ENCODE peak calls at places on chromosomes 5 and 9, in six cellular contexts. S is HFFc6, V is heart right ventricle, Z is mammary epithelial cell, J is AG04450, R is AG09309. L is an unnamed sample.
A peak's percentile ranks its signal among the peaks of the same experiment; 100 is the strongest.

GRCh38 chr9:38390442-38390841 is 2.1 kb upstream of the ALDH1B1 start:
- DNase-seq in V (no peak), R (no peak), S (no peak), J (no peak), Z (no peak), L (no peak)

GRCh38 chr5:68130253-68130652 is 85.3 kb upstream of the PIK3R1 start:
- DNase-seq in S (no peak), J (no peak), R (no peak), V (no peak), Z (no peak), L (no peak)

GRCh38 chr9:71748280-71748743 is 20.0 kb downstream of the CEMIP2 start:
- DNase-seq in S (peak; percentile 79), J (no peak), V (no peak), Z (peak; percentile 54), R (peak; percentile 84), L (no peak)

GRCh38 chr5:172644711-172645110 is 3.6 kb downstream of the NEURL1B start:
- DNase-seq in V (no peak), J (no peak), R (no peak), S (no peak), Z (no peak), L (no peak)

GRCh38 chr5:131977212-131977604 is 31.7 kb upstream of the MEIKIN start:
- DNase-seq in S (no peak), Z (no peak), V (no peak), R (no peak), J (no peak), L (no peak)

GRCh38 chr5:178378527-178379484 is 146.2 kb upstream of the PHYKPL start:
- DNase-seq in R (no peak), J (no peak), V (no peak), S (no peak), Z (no peak), L (no peak)

GRCh38 chr9:126722252-126722921 is 82.5 kb upstream of the ZBTB43 start:
- DNase-seq in S (no peak), R (no peak), J (no peak), V (peak; percentile 76), Z (peak; percentile 78), L (peak; percentile 86)

GRCh38 chr5:86864022-86864421 is 246.3 kb downstream of the COX7C start:
- DNase-seq in J (no peak), V (no peak), S (no peak), Z (no peak), R (no peak), L (no peak)

GRCh38 chr5:59893436-59894227 is at the start of gene PDE4D:
- DNase-seq in J (no peak), V (peak; percentile 44), R (no peak), S (peak; percentile 42), Z (peak; percentile 47), L (no peak)

GRCh38 chr5:125205604-125206221 is 459.3 kb upstream of the ZNF608 start:
- DNase-seq in S (no peak), R (no peak), Z (no peak), J (no peak), V (no peak), L (no peak)

GRCh38 chr5:151134228-151134627 is 23.4 kb downstream of the ANXA6 start:
- DNase-seq in Z (peak; percentile 68), R (no peak), V (no peak), S (no peak), J (no peak), L (no peak)

GRCh38 chr5:79938468-79938867 is 52.6 kb downstream of the MTX3 start:
- DNase-seq in S (no peak), V (no peak), R (no peak), J (no peak), Z (peak; percentile 97), L (no peak)

GRCh38 chr5:172490739-172491461 is 36.6 kb upstream of the SH3PXD2B start:
- DNase-seq in Z (peak; percentile 65), V (no peak), S (no peak), J (no peak), R (no peak), L (no peak)

GRCh38 chr5:9405196-9405754 is 140.6 kb downstream of the SEMA5A start:
- DNase-seq in S (no peak), Z (no peak), R (no peak), J (no peak), V (no peak), L (no peak)

GRCh38 chr9:110320651-110321050 is 17.0 kb downstream of the TXNDC8 start:
- DNase-seq in V (no peak), J (no peak), S (no peak), Z (no peak), R (peak; percentile 2), L (no peak)

GRCh38 chr5:150778517-150779396 is at the start of gene SMIM3:
- DNase-seq in R (no peak), S (peak; percentile 57), Z (peak; percentile 72), V (peak; percentile 88), J (no peak), L (peak; percentile 80)

GRCh38 chr5:130021000-130021399 is 116.7 kb downstream of the CHSY3 start:
- DNase-seq in V (no peak), Z (no peak), R (no peak), S (no peak), J (no peak), L (no peak)

GRCh38 chr9:129458663-129459549 is 162.0 kb downstream of the C9orf50 start:
- DNase-seq in R (no peak), J (no peak), Z (no peak), S (no peak), V (peak; percentile 67), L (peak; percentile 59)

GRCh38 chr5:73911761-73912393 is 285.9 kb downstream of the ARHGEF28 start:
- DNase-seq in R (no peak), Z (no peak), S (no peak), V (no peak), J (no peak), L (no peak)

GRCh38 chr5:76709762-76710161 is 6.2 kb upstream of the F2R start:
- DNase-seq in J (no peak), R (peak; percentile 55), Z (peak; percentile 69), S (peak; percentile 70), V (no peak), L (no peak)

GRCh38 chr5:131532016-131532640 is 102.9 kb downstream of the RAPGEF6 start:
- DNase-seq in J (no peak), Z (no peak), R (no peak), V (no peak), S (no peak), L (no peak)

GRCh38 chr9:35998333-35998732 is 38.4 kb upstream of the RECK start:
- DNase-seq in Z (no peak), V (no peak), J (no peak), R (no peak), S (no peak), L (no peak)

GRCh38 chr5:54900906-54901725 is 84.3 kb downstream of the ESM1 start:
- DNase-seq in J (peak; percentile 83), R (peak; percentile 80), Z (peak; percentile 17), V (no peak), S (peak; percentile 54), L (no peak)

GRCh38 chr5:155316310-155316709 is 302.8 kb downstream of the KIF4B start:
- DNase-seq in Z (no peak), J (no peak), S (no peak), R (no peak), V (no peak), L (no peak)

GRCh38 chr5:96338089-96338488 is 95.0 kb downstream of the PCSK1 start:
- DNase-seq in J (no peak), Z (no peak), V (no peak), S (no peak), R (no peak), L (no peak)

GRCh38 chr5:40503438-40503837 is 176.3 kb upstream of the PTGER4 start:
- DNase-seq in S (peak; percentile 34), Z (no peak), J (no peak), V (no peak), R (no peak), L (no peak)

GRCh38 chr5:40505031-40505430 is 174.7 kb upstream of the PTGER4 start:
- DNase-seq in S (no peak), V (no peak), J (no peak), Z (no peak), R (no peak), L (no peak)

GRCh38 chr5:40511801-40512200 is 167.9 kb upstream of the PTGER4 start:
- DNase-seq in Z (no peak), J (no peak), V (no peak), R (no peak), S (no peak), L (no peak)

GRCh38 chr5:40502736-40503135 is 177.0 kb upstream of the PTGER4 start:
- DNase-seq in Z (no peak), R (no peak), V (no peak), S (no peak), J (no peak), L (no peak)

DNA sequence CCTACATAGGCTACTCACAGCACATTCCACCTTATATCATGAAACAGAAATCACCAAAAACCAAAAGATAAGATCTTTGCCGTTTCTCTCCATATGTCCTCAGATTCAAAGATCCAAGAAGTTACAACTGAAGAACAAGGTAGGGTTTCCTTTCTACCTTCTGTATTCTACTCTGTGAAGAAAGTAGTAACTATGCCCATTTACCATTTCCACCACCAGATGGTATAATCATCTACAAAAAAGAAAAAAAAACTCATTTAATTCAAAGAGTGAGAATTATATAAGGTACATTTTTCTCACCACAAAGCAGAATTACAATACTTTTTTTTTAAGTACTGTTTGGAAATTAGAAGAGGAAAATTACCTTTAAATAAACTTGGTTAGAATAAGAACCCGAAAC is 172.6 kb upstream of the PTGER4 start:
- DNase-seq in V (no peak), J (no peak), Z (no peak), S (no peak), R (no peak), L (no peak)
- TF ChIP-seq CTCF in V (no peak), J (peak; percentile 20), Z (peak; percentile 4), S (peak; percentile 69), R (peak; percentile 8), L (peak; percentile 52)

GRCh38 chr5:149039501-149039900 is 23.4 kb downstream of the SH3TC2 start:
- DNase-seq in R (no peak), V (no peak), Z (no peak), S (no peak), J (no peak), L (no peak)

GRCh38 chr5:149037819-149038218 is 25.0 kb downstream of the SH3TC2 start:
- DNase-seq in V (no peak), J (no peak), R (no peak), Z (peak; percentile 68), S (no peak), L (no peak)

GRCh38 chr5:149036970-149037369 is 25.9 kb downstream of the SH3TC2 start:
- DNase-seq in R (no peak), J (no peak), Z (peak; percentile 27), V (no peak), S (no peak), L (no peak)

GRCh38 chr5:149040421-149040820 is 22.4 kb downstream of the SH3TC2 start:
- DNase-seq in J (no peak), Z (no peak), V (peak; percentile 30), R (no peak), S (no peak), L (no peak)

GRCh38 chr5:149038336-149039075 is 24.4 kb downstream of the SH3TC2 start:
- DNase-seq in V (no peak), J (no peak), Z (no peak), S (no peak), R (no peak), L (no peak)
- TF ChIP-seq CTCF in V (no peak), J (no peak), Z (no peak), S (no peak), R (no peak), L (no peak)

GRCh38 chr9:90983394-90983793 is 181.8 kb downstream of the SYK start:
- DNase-seq in Z (no peak), R (no peak), J (no peak), S (no peak), V (no peak), L (no peak)
- TF ChIP-seq CTCF in Z (no peak), R (no peak), J (no peak), S (no peak), V (no peak), L (no peak)

GRCh38 chr5:36177715-36178556 is 26.0 kb downstream of the SKP2 start:
- DNase-seq in J (peak; percentile 15), S (peak; percentile 37), V (no peak), R (no peak), Z (peak; percentile 18), L (no peak)
- TF ChIP-seq CTCF in J (peak; percentile 68), S (peak; percentile 81), V (peak; percentile 27), R (peak; percentile 45), Z (peak; percentile 62), L (no peak)

L was measured in CD8-positive, alpha-beta T cell.